ENCODE peak calls at places on chromosomes 13 and 19, in seven cellular contexts. One of them, this sample, is unnamed.

GRCh38 chr19:55912916-55913315 is 19.2 kb downstream of the NLRP13 start:
- DNase-seq in CD4-positive, CD25-positive, alpha-beta regulatory T cell: no peak
- DNase-seq in right cardiac atrium: no peak
- DNase-seq in fibroblast of lung: no peak
- DNase-seq in cardiac muscle cell: no peak
- DNase-seq in CD8-positive, alpha-beta memory T cell: no peak
- DNase-seq in foreskin keratinocyte: no peak
- DNase-seq in this sample: no peak

GRCh38 chr19:53507523-53508442 is 30.2 kb upstream of the ZNF331 start:
- DNase-seq in CD4-positive, CD25-positive, alpha-beta regulatory T cell: no peak
- DNase-seq in right cardiac atrium: no peak
- DNase-seq in fibroblast of lung: peak; percentile 40
- DNase-seq in cardiac muscle cell: no peak
- DNase-seq in CD8-positive, alpha-beta memory T cell: no peak
- DNase-seq in foreskin keratinocyte: no peak
- DNase-seq in this sample: no peak

GRCh38 chr13:39311619-39312018 is 273.4 kb downstream of the NHLRC3 start:
- DNase-seq in CD4-positive, CD25-positive, alpha-beta regulatory T cell: no peak
- DNase-seq in right cardiac atrium: no peak
- DNase-seq in fibroblast of lung: peak; percentile 20
- DNase-seq in cardiac muscle cell: no peak
- DNase-seq in CD8-positive, alpha-beta memory T cell: no peak
- DNase-seq in foreskin keratinocyte: peak; percentile 13
- DNase-seq in this sample: no peak

GRCh38 chr19:33261511-33262192 is 36.0 kb upstream of the SLC7A10 start:
- DNase-seq in CD4-positive, CD25-positive, alpha-beta regulatory T cell: no peak
- DNase-seq in right cardiac atrium: peak; percentile 33
- DNase-seq in fibroblast of lung: no peak
- DNase-seq in cardiac muscle cell: no peak
- DNase-seq in CD8-positive, alpha-beta memory T cell: no peak
- DNase-seq in foreskin keratinocyte: no peak
- DNase-seq in this sample: no peak

GRCh38 chr13:71137106-71137505 is 729.9 kb downstream of the DACH1 start:
- DNase-seq in CD4-positive, CD25-positive, alpha-beta regulatory T cell: no peak
- DNase-seq in right cardiac atrium: no peak
- DNase-seq in fibroblast of lung: no peak
- DNase-seq in cardiac muscle cell: no peak
- DNase-seq in CD8-positive, alpha-beta memory T cell: no peak
- DNase-seq in foreskin keratinocyte: no peak
- DNase-seq in this sample: no peak

GRCh38 chr13:50238922-50239321 is 223.7 kb downstream of the KCNRG start:
- DNase-seq in CD4-positive, CD25-positive, alpha-beta regulatory T cell: no peak
- DNase-seq in right cardiac atrium: no peak
- DNase-seq in fibroblast of lung: no peak
- DNase-seq in cardiac muscle cell: no peak
- DNase-seq in CD8-positive, alpha-beta memory T cell: no peak
- DNase-seq in foreskin keratinocyte: no peak
- DNase-seq in this sample: no peak

GRCh38 chr13:21673592-21674270 is 2.9 kb downstream of the FGF9 start:
- DNase-seq in CD4-positive, CD25-positive, alpha-beta regulatory T cell: peak; percentile 58
- DNase-seq in right cardiac atrium: peak; percentile 74
- DNase-seq in fibroblast of lung: peak; percentile 31
- DNase-seq in cardiac muscle cell: peak; percentile 84
- DNase-seq in CD8-positive, alpha-beta memory T cell: no peak
- DNase-seq in foreskin keratinocyte: no peak
- DNase-seq in this sample: no peak

GRCh38 chr13:53873558-53873957 is 844.9 kb downstream of the OLFM4 start:
- DNase-seq in CD4-positive, CD25-positive, alpha-beta regulatory T cell: no peak
- DNase-seq in right cardiac atrium: no peak
- DNase-seq in fibroblast of lung: no peak
- DNase-seq in cardiac muscle cell: no peak
- DNase-seq in CD8-positive, alpha-beta memory T cell: no peak
- DNase-seq in foreskin keratinocyte: no peak
- DNase-seq in this sample: no peak

GRCh38 chr13:78609464-78610205 is 6.3 kb upstream of the POU4F1 start:
- DNase-seq in CD4-positive, CD25-positive, alpha-beta regulatory T cell: no peak
- DNase-seq in right cardiac atrium: peak; percentile 51
- DNase-seq in fibroblast of lung: peak; percentile 6
- DNase-seq in cardiac muscle cell: peak; percentile 51
- DNase-seq in CD8-positive, alpha-beta memory T cell: no peak
- DNase-seq in foreskin keratinocyte: no peak
- DNase-seq in this sample: no peak

GRCh38 chr19:39405930-39406655 is 554 bp upstream of the ZFP36 start:
- DNase-seq in CD4-positive, CD25-positive, alpha-beta regulatory T cell: peak; percentile 91
- DNase-seq in right cardiac atrium: peak; percentile 56
- DNase-seq in fibroblast of lung: no peak
- DNase-seq in cardiac muscle cell: no peak
- DNase-seq in CD8-positive, alpha-beta memory T cell: peak; percentile 77
- DNase-seq in foreskin keratinocyte: peak; percentile 55
- DNase-seq in this sample: no peak

GRCh38 chr13:37486171-37486661 is 112.4 kb downstream of the POSTN start:
- DNase-seq in CD4-positive, CD25-positive, alpha-beta regulatory T cell: no peak
- DNase-seq in right cardiac atrium: no peak
- DNase-seq in fibroblast of lung: no peak
- DNase-seq in cardiac muscle cell: no peak
- DNase-seq in CD8-positive, alpha-beta memory T cell: no peak
- DNase-seq in foreskin keratinocyte: no peak
- DNase-seq in this sample: no peak

GRCh38 chr19:49425922-49426592 is 869 bp downstream of the GFY start:
- DNase-seq in CD4-positive, CD25-positive, alpha-beta regulatory T cell: no peak
- DNase-seq in right cardiac atrium: peak; percentile 52
- DNase-seq in fibroblast of lung: no peak
- DNase-seq in cardiac muscle cell: peak; percentile 60
- DNase-seq in CD8-positive, alpha-beta memory T cell: no peak
- DNase-seq in foreskin keratinocyte: no peak
- DNase-seq in this sample: no peak

GRCh38 chr13:26686285-26686684 is 74.3 kb downstream of the GPR12 start:
- DNase-seq in CD4-positive, CD25-positive, alpha-beta regulatory T cell: no peak
- DNase-seq in right cardiac atrium: no peak
- DNase-seq in fibroblast of lung: no peak
- DNase-seq in cardiac muscle cell: no peak
- DNase-seq in CD8-positive, alpha-beta memory T cell: no peak
- DNase-seq in foreskin keratinocyte: no peak
- DNase-seq in this sample: no peak
- H3K27ac ChIP-seq in CD4-positive, CD25-positive, alpha-beta regulatory T cell: no peak overlapping the region
- H3K27ac ChIP-seq in right cardiac atrium: no peak overlapping the region
- H3K27ac ChIP-seq in fibroblast of lung: no peak overlapping the region
- H3K27ac ChIP-seq in cardiac muscle cell: no peak overlapping the region
- H3K27ac ChIP-seq in CD8-positive, alpha-beta memory T cell: no peak overlapping the region
- H3K27ac ChIP-seq in foreskin keratinocyte: no peak overlapping the region
- H3K27ac ChIP-seq in this sample: no peak overlapping the region

GRCh38 chr13:23889598-23890224 is 511 bp upstream of the MIPEP start:
- DNase-seq in CD4-positive, CD25-positive, alpha-beta regulatory T cell: peak; percentile 4
- DNase-seq in right cardiac atrium: no peak
- DNase-seq in fibroblast of lung: no peak
- DNase-seq in cardiac muscle cell: peak; percentile 3
- DNase-seq in CD8-positive, alpha-beta memory T cell: no peak
- DNase-seq in foreskin keratinocyte: no peak
- DNase-seq in this sample: no peak

GRCh38 chr13:23883255-23883654 is 5.9 kb downstream of the MIPEP start:
- DNase-seq in CD4-positive, CD25-positive, alpha-beta regulatory T cell: no peak
- DNase-seq in right cardiac atrium: no peak
- DNase-seq in fibroblast of lung: no peak
- DNase-seq in cardiac muscle cell: no peak
- DNase-seq in CD8-positive, alpha-beta memory T cell: no peak
- DNase-seq in foreskin keratinocyte: no peak
- DNase-seq in this sample: no peak

GRCh38 chr13:23888658-23889597 is at the start of gene MIPEP:
- DNase-seq in CD4-positive, CD25-positive, alpha-beta regulatory T cell: peak; percentile 82
- DNase-seq in right cardiac atrium: peak; percentile 98
- DNase-seq in fibroblast of lung: peak; percentile 94
- DNase-seq in cardiac muscle cell: peak; percentile 96
- DNase-seq in CD8-positive, alpha-beta memory T cell: peak; percentile 78
- DNase-seq in foreskin keratinocyte: peak; percentile 90
- DNase-seq in this sample: peak; percentile 89
- H3K27ac ChIP-seq in CD4-positive, CD25-positive, alpha-beta regulatory T cell: peak within 1 kb of the TSS; percentile 41
- H3K27ac ChIP-seq in right cardiac atrium: peak within 1 kb of the TSS; percentile 69
- H3K27ac ChIP-seq in fibroblast of lung: peak within 1 kb of the TSS; percentile 85
- H3K27ac ChIP-seq in cardiac muscle cell: peak within 1 kb of the TSS; percentile 81
- H3K27ac ChIP-seq in CD8-positive, alpha-beta memory T cell: peak within 1 kb of the TSS; percentile 54
- H3K27ac ChIP-seq in foreskin keratinocyte: peak within 1 kb of the TSS; percentile 52
- H3K27ac ChIP-seq in this sample: peak within 1 kb of the TSS; percentile 76

DNA sequence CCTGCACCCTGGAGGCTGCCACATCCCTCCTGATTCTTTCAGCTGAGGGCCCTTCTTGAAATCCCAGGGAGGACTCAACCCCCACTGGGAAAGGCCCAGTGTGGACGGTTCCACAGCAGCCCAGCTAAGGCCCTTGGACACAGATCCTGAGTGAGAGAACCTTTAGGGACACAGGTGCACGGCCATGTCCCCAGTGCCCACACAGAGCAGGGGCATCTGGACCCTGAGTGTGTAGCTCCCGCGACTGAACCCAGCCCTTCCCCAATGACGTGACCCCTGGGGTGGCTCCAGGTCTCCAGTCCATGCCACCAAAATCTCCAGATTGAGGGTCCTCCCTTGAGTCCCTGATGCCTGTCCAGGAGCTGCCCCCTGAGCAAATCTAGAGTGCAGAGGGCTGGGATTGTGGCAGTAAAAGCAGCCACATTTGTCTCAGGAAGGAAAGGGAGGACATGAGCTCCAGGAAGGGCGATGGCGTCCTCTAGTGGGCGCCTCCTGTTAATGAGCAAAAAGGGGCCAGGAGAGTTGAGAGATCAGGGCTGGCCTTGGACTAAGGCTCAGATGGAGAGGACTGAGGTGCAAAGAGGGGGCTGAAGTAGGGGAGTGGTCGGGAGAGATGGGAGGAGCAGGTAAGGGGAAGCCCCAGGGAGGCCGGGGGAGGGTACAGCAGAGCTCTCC is 6.9 kb upstream of the CEACAM5 start:
- DNase-seq in CD4-positive, CD25-positive, alpha-beta regulatory T cell: no peak
- DNase-seq in right cardiac atrium: no peak
- DNase-seq in fibroblast of lung: no peak
- DNase-seq in cardiac muscle cell: no peak
- DNase-seq in CD8-positive, alpha-beta memory T cell: no peak
- DNase-seq in foreskin keratinocyte: no peak
- DNase-seq in this sample: no peak
- H3K27ac ChIP-seq in CD4-positive, CD25-positive, alpha-beta regulatory T cell: no peak overlapping the region
- H3K27ac ChIP-seq in right cardiac atrium: no peak overlapping the region
- H3K27ac ChIP-seq in fibroblast of lung: no peak overlapping the region
- H3K27ac ChIP-seq in cardiac muscle cell: no peak overlapping the region
- H3K27ac ChIP-seq in CD8-positive, alpha-beta memory T cell: no peak overlapping the region
- H3K27ac ChIP-seq in foreskin keratinocyte: no peak overlapping the region
- H3K27ac ChIP-seq in this sample: no peak overlapping the region

GRCh38 chr19:44851427-44851826 is 5.3 kb downstream of the NECTIN2 start:
- DNase-seq in CD4-positive, CD25-positive, alpha-beta regulatory T cell: no peak
- DNase-seq in right cardiac atrium: peak; percentile 50
- DNase-seq in fibroblast of lung: no peak
- DNase-seq in cardiac muscle cell: no peak
- DNase-seq in CD8-positive, alpha-beta memory T cell: no peak
- DNase-seq in foreskin keratinocyte: no peak
- DNase-seq in this sample: no peak

GRCh38 chr19:44850641-44851109 is 4.6 kb downstream of the NECTIN2 start:
- DNase-seq in CD4-positive, CD25-positive, alpha-beta regulatory T cell: no peak
- DNase-seq in right cardiac atrium: peak; percentile 71
- DNase-seq in fibroblast of lung: no peak
- DNase-seq in cardiac muscle cell: no peak
- DNase-seq in CD8-positive, alpha-beta memory T cell: no peak
- DNase-seq in foreskin keratinocyte: no peak
- DNase-seq in this sample: no peak

GRCh38 chr19:44855606-44856005 is 9.5 kb downstream of the NECTIN2 start:
- DNase-seq in CD4-positive, CD25-positive, alpha-beta regulatory T cell: no peak
- DNase-seq in right cardiac atrium: no peak
- DNase-seq in fibroblast of lung: no peak
- DNase-seq in cardiac muscle cell: no peak
- DNase-seq in CD8-positive, alpha-beta memory T cell: no peak
- DNase-seq in foreskin keratinocyte: no peak
- DNase-seq in this sample: no peak

GRCh38 chr19:44857837-44858236 is 11.7 kb downstream of the NECTIN2 start:
- DNase-seq in CD4-positive, CD25-positive, alpha-beta regulatory T cell: no peak
- DNase-seq in right cardiac atrium: no peak
- DNase-seq in fibroblast of lung: no peak
- DNase-seq in cardiac muscle cell: no peak
- DNase-seq in CD8-positive, alpha-beta memory T cell: no peak
- DNase-seq in foreskin keratinocyte: no peak
- DNase-seq in this sample: no peak

DNA sequence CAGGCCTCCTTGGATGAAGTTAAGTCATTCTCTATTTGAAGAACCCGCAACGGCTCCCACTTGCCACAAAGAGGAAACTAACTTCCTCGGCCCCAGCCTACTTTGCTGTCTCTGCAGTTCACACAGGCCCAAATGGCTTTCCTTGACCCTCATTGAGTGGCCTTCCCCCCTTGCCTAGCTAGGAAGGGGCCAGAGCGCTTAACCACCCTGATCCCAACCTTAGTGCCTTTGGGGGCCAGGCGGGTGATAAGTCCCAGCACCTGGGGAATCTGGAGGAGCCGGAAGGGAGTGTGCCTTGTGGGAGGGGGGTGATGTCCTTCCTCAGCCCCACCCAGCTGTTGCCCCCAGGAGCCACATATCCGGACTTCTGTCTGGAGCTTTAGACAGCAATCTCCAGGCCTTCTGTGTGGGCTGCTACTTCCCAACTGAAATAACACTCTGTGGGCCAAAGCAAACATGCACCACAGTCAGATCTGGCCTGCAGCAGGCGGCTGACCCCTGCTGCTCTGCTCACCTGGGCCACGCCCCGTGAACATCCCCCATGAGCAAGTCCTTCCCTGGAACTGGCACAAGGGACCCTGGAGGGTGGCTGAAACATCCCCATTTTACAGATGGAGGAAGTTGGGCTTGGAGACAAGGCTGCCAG is 10.5 kb downstream of the NECTIN2 start:
- DNase-seq in CD4-positive, CD25-positive, alpha-beta regulatory T cell: no peak
- DNase-seq in right cardiac atrium: peak; percentile 70
- DNase-seq in fibroblast of lung: no peak
- DNase-seq in cardiac muscle cell: no peak
- DNase-seq in CD8-positive, alpha-beta memory T cell: no peak
- DNase-seq in foreskin keratinocyte: no peak
- DNase-seq in this sample: no peak
- H3K27ac ChIP-seq in CD4-positive, CD25-positive, alpha-beta regulatory T cell: no peak overlapping the region
- H3K27ac ChIP-seq in right cardiac atrium: peak overlapping the region; percentile 40
- H3K27ac ChIP-seq in fibroblast of lung: no peak overlapping the region
- H3K27ac ChIP-seq in cardiac muscle cell: peak overlapping the region; percentile 68
- H3K27ac ChIP-seq in CD8-positive, alpha-beta memory T cell: no peak overlapping the region
- H3K27ac ChIP-seq in foreskin keratinocyte: no peak overlapping the region
- H3K27ac ChIP-seq in this sample: no peak overlapping the region